ENCODE peak calls at places on chromosomes 13 and 19, in six cellular contexts. H, W, Z, E, V and I are unnamed samples.
A peak's percentile ranks its signal among the peaks of the same experiment; 100 is the strongest.

GRCh38 chr19:56423276-56423984 is 19.3 kb downstream of the ZNF583 start:
- DNase-seq in H (no peak), V (no peak), W (no peak), E (no peak), Z (no peak), I (no peak)

GRCh38 chr13:40272776-40273139 is 393.7 kb downstream of the FOXO1 start:
- DNase-seq in E (no peak), V (no peak), W (no peak), H (no peak), Z (peak; percentile 8), I (no peak)

GRCh38 chr19:4294389-4294788 is 7.8 kb downstream of the TMIGD2 start:
- DNase-seq in V (no peak), W (no peak), H (no peak), Z (no peak), E (no peak), I (no peak)

GRCh38 chr13:30681489-30682242 is 53.7 kb upstream of the ALOX5AP start:
- DNase-seq in V (no peak), H (no peak), E (no peak), Z (peak; percentile 80), W (no peak), I (no peak)

GRCh38 chr13:112810608-112811007 is 120.8 kb downstream of the ATP11A start:
- DNase-seq in E (no peak), W (no peak), H (no peak), Z (no peak), V (no peak), I (no peak)

GRCh38 chr19:18610556-18611326 is 1.9 kb upstream of the TMEM59L start:
- DNase-seq in Z (no peak), V (no peak), E (no peak), W (no peak), H (no peak), I (no peak)

GRCh38 chr19:17733127-17733526 is 13.8 kb downstream of the MAP1S start:
- DNase-seq in V (no peak), Z (no peak), H (no peak), E (no peak), W (no peak), I (no peak)

GRCh38 chr19:53019684-53020083 is 6.0 kb downstream of the ERVV-1 start:
- DNase-seq in V (no peak), Z (no peak), W (peak; percentile 38), E (no peak), H (no peak), I (no peak)

GRCh38 chr13:33197551-33197971 is 88.0 kb downstream of the STARD13 start:
- DNase-seq in H (no peak), Z (no peak), V (no peak), W (no peak), E (no peak), I (no peak)

GRCh38 chr13:53781941-53782340 is 753.3 kb downstream of the OLFM4 start:
- DNase-seq in E (no peak), W (no peak), H (no peak), V (no peak), Z (no peak), I (no peak)

GRCh38 chr13:110233682-110234280 is 73.2 kb downstream of the COL4A1 start:
- DNase-seq in E (no peak), Z (no peak), W (no peak), H (no peak), V (no peak), I (no peak)

GRCh38 chr19:15251010-15251748 is 18.9 kb upstream of the EPHX3 start:
- DNase-seq in V (no peak), W (no peak), H (no peak), Z (peak; percentile 85), E (peak; percentile 51), I (no peak)

GRCh38 chr19:45076029-45076850 is at the start of gene ZNF296:
- DNase-seq in Z (no peak), V (peak; percentile 94), E (peak; percentile 51), W (peak; percentile 90), H (peak; percentile 84), I (peak; percentile 83)

GRCh38 chr13:94333131-94333820 is 146.2 kb downstream of the DCT start:
- DNase-seq in H (no peak), E (no peak), V (no peak), W (no peak), Z (peak; percentile 43), I (no peak)

GRCh38 chr19:51086153-51086850 is 3.6 kb upstream of the KLK14 start:
- DNase-seq in E (no peak), V (no peak), Z (no peak), W (no peak), H (peak; percentile 95), I (no peak)

GRCh38 chr13:36456577-36456976 is 24.3 kb downstream of the CCNA1 start:
- DNase-seq in H (no peak), V (no peak), E (no peak), Z (no peak), W (no peak), I (no peak)

GRCh38 chr19:17848598-17849292 is 963 bp upstream of the JAK3 start:
- DNase-seq in H (no peak), W (no peak), V (no peak), E (no peak), Z (no peak), I (peak; percentile 52)

GRCh38 chr13:113981201-113981605 is 7.3 kb upstream of the C13orf46 start:
- DNase-seq in Z (no peak), V (peak; percentile 9), H (peak; percentile 88), E (peak; percentile 15), W (peak; percentile 81), I (peak; percentile 81)

GRCh38 chr19:40691421-40692211 is 1.2 kb upstream of the NUMBL start:
- DNase-seq in E (peak; percentile 46), Z (no peak), H (peak; percentile 11), V (peak; percentile 53), W (no peak), I (no peak)

GRCh38 chr19:54151362-54152035 is 8.0 kb downstream of the LENG1 start:
- DNase-seq in W (no peak), Z (no peak), V (no peak), E (no peak), H (no peak), I (no peak)

GRCh38 chr19:54152267-54152666 is 7.3 kb downstream of the LENG1 start:
- DNase-seq in E (no peak), H (no peak), Z (no peak), W (no peak), V (no peak), I (no peak)

GRCh38 chr19:54153731-54154326 is 5.7 kb downstream of the LENG1 start:
- DNase-seq in Z (no peak), V (no peak), W (no peak), H (no peak), E (no peak), I (no peak)

GRCh38 chr19:54154603-54155345 is 4.7 kb downstream of the LENG1 start:
- DNase-seq in E (no peak), H (no peak), W (no peak), V (no peak), Z (no peak), I (no peak)

GRCh38 chr19:54152878-54153524 is 6.5 kb downstream of the LENG1 start:
- DNase-seq in H (no peak), W (no peak), E (no peak), V (no peak), Z (no peak), I (no peak)
- H3K27ac ChIP-seq in H (no peak overlapping the region), W (no peak overlapping the region), E (peak overlapping the region; percentile 7), V (no peak overlapping the region), Z (no peak overlapping the region), I (peak overlapping the region; percentile 70)

GRCh38 chr19:55390461-55390880 is 4.7 kb downstream of the RPL28 start:
- DNase-seq in V (no peak), W (no peak), H (no peak), E (no peak), Z (no peak), I (no peak)
- TF ChIP-seq POLR2A in V (no peak), W (no peak), H (no peak), E (no peak), Z (no peak), I (no peak)

DNA sequence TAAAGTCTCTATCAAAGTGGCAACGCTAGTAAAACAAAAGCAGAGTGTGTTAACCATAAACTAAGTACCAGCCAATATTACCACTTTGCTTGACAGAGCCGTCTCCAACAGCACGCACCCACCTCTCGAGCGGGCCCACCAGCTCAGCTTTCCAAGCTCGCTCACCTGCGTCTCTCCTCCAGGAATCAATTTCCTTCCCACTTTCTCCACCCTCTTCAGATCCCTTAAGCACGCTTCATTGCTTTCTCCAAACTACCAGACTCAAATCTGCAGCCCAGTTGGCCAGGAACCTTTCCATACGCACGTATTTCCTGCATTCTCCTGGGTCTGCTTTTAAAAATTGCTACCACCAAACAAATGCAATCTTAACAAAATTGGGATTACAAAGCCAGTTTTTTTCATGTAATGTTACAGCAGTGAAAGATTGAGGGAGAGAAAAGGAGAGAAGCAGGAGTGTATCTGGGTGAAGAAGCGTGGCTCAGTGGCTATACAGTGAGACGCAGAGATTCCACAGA is 1.5 kb downstream of the ENOX1 start:
- DNase-seq in E (no peak), H (no peak), Z (peak; percentile 2), V (no peak), W (no peak), I (no peak)
- H3K27ac ChIP-seq in E (peak overlapping the region; percentile 86), H (peak overlapping the region; percentile 70), Z (no peak overlapping the region), V (no peak overlapping the region), W (no peak overlapping the region), I (peak overlapping the region; percentile 45)

GRCh38 chr19:21358768-21359451 is at the start of gene ZNF738:
- DNase-seq in Z (peak; percentile 96), H (peak; percentile 91), V (peak; percentile 3), W (peak; percentile 95), E (peak; percentile 92), I (peak; percentile 91)
- TF ChIP-seq POLR2A in Z (peak; percentile 55), H (no peak), V (no peak), W (no peak), E (peak; percentile 31), I (no peak)

DNA sequence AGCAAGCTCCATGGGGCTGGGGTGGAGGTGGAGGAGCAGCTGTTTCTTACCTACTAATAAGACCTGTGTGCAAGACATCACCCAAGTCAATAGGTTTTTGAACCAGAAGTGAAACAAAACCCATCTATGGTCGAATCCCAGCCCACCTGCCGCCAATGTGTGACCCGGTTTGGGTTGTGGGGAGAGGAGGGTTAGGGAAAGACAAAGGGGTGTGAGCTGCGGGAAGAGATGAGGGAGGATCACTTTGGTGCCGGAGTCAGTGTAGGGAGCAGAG is 641 bp downstream of the LPAR2 start:
- DNase-seq in V (no peak), W (no peak), Z (no peak), E (no peak), H (no peak), I (no peak)
- H3K27ac ChIP-seq in V (no peak overlapping the region), W (no peak overlapping the region), Z (no peak overlapping the region), E (no peak overlapping the region), H (peak overlapping the region; percentile 89), I (peak overlapping the region; percentile 88)

DNA sequence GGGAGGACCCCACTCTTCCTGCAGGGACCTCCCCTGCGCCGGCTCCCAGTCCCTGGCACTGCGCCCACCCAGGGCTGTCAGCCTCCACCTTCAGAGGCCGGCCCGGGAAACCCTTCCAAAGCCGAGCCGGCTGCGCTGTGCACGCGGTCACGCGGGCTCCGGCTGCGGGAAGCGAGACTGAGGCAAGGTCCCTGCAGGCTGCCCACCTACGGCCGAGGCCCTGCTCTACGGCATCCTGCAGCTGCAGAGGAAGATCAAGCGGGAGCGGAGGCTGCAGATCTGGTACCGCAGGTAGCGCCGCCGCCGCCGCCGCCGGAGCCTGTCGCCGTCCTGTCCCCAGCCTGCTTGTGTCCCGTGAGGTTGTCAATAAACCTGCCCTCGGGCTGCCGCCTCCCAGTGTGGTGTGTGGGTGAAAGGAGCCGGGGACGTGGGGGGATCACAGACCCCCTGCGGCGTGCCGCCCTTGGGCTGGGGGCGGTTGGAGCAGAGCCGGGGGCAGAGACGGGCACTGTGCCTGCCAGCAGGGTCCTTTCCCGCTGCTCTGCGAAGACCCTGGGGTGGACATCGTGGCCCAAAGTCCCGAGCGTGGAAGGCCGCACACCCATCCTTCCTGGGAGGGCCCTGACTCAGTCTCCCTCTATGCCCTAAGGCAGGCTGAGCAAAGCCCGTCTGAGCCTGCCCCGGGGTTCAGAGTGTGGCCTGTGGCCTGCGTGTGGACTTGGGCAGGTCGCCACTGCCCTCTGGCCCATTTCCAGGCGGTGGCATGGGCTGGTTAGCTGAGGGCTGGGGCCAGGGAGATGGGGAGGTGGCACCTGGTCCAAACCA is 5.9 kb downstream of the GAMT start:
- DNase-seq in E (no peak), V (no peak), W (no peak), H (peak; percentile 68), Z (no peak), I (no peak)
- TF ChIP-seq POLR2A in E (no peak), V (no peak), W (no peak), H (peak; percentile 16), Z (no peak), I (no peak)